ENCODE peak calls at places on chromosome 10, in four cellular contexts. One of them, this sample, is unnamed.

GRCh38 chr10:119669975-119670640 is 18.9 kb downstream of the BAG3 start:
- DNase-seq in testis: no peak
- DNase-seq in psoas muscle: peak
- DNase-seq in fibroblast of lung: no peak
- DNase-seq in this sample: no peak

GRCh38 chr10:132942101-132942739 is at the start of gene CFAP46:
- DNase-seq in psoas muscle: peak
- DNase-seq in fibroblast of lung: peak
- DNase-seq in testis: peak
- DNase-seq in this sample: no peak

GRCh38 chr10:131786756-131787605 is 113.8 kb upstream of the PPP2R2D start:
- DNase-seq in testis: peak
- DNase-seq in psoas muscle: no peak
- DNase-seq in fibroblast of lung: peak
- DNase-seq in this sample: no peak

GRCh38 chr10:22338260-22338894 is 6.9 kb upstream of the SPAG6 start:
- DNase-seq in psoas muscle: no peak
- DNase-seq in testis: no peak
- DNase-seq in fibroblast of lung: no peak
- DNase-seq in this sample: no peak

GRCh38 chr10:114100848-114101741 is 57.4 kb downstream of the ADRB1 start:
- DNase-seq in testis: peak
- DNase-seq in fibroblast of lung: peak
- DNase-seq in psoas muscle: peak
- DNase-seq in this sample: no peak

GRCh38 chr10:132100556-132101349 is 35.0 kb downstream of the JAKMIP3 start:
- DNase-seq in fibroblast of lung: no peak
- DNase-seq in psoas muscle: no peak
- DNase-seq in testis: peak
- DNase-seq in this sample: no peak

GRCh38 chr10:19209319-19209718 is 160.7 kb downstream of the MALRD1 start:
- DNase-seq in fibroblast of lung: no peak
- DNase-seq in testis: no peak
- DNase-seq in psoas muscle: no peak
- DNase-seq in this sample: no peak

GRCh38 chr10:133377025-133377817 is 1.8 kb upstream of the PAOX start:
- DNase-seq in fibroblast of lung: no peak
- DNase-seq in psoas muscle: no peak
- DNase-seq in testis: no peak
- DNase-seq in this sample: no peak

GRCh38 chr10:131852161-131852822 is 48.5 kb upstream of the PPP2R2D start:
- DNase-seq in psoas muscle: no peak
- DNase-seq in fibroblast of lung: no peak
- DNase-seq in testis: no peak
- DNase-seq in this sample: no peak

GRCh38 chr10:79001082-79001885 is 67.5 kb upstream of the ZMIZ1 start:
- DNase-seq in fibroblast of lung: peak
- DNase-seq in testis: no peak
- DNase-seq in psoas muscle: no peak
- DNase-seq in this sample: no peak

GRCh38 chr10:44650576-44651394 is 260.4 kb upstream of the TMEM72 start:
- DNase-seq in fibroblast of lung: peak
- DNase-seq in psoas muscle: no peak
- DNase-seq in testis: peak
- DNase-seq in this sample: no peak

GRCh38 chr10:77911535-77912123 is 14.9 kb downstream of the DLG5 start:
- DNase-seq in fibroblast of lung: peak
- DNase-seq in psoas muscle: no peak
- DNase-seq in testis: no peak
- DNase-seq in this sample: no peak

GRCh38 chr10:79979973-79980687 is 31.2 kb upstream of the SFTPD start:
- DNase-seq in psoas muscle: no peak
- DNase-seq in testis: no peak
- DNase-seq in fibroblast of lung: no peak
- DNase-seq in this sample: no peak

GRCh38 chr10:51108404-51108803 is 34.1 kb downstream of the PRKG1 start:
- DNase-seq in fibroblast of lung: no peak
- DNase-seq in testis: no peak
- DNase-seq in psoas muscle: no peak
- DNase-seq in this sample: no peak

GRCh38 chr10:113436836-113437235 is 116.0 kb upstream of the HABP2 start:
- DNase-seq in psoas muscle: no peak
- DNase-seq in testis: no peak
- DNase-seq in fibroblast of lung: no peak
- DNase-seq in this sample: no peak

GRCh38 chr10:122499491-122499941 is 38.2 kb downstream of the HTRA1 start:
- DNase-seq in testis: no peak
- DNase-seq in fibroblast of lung: peak
- DNase-seq in psoas muscle: peak
- DNase-seq in this sample: no peak

DNA sequence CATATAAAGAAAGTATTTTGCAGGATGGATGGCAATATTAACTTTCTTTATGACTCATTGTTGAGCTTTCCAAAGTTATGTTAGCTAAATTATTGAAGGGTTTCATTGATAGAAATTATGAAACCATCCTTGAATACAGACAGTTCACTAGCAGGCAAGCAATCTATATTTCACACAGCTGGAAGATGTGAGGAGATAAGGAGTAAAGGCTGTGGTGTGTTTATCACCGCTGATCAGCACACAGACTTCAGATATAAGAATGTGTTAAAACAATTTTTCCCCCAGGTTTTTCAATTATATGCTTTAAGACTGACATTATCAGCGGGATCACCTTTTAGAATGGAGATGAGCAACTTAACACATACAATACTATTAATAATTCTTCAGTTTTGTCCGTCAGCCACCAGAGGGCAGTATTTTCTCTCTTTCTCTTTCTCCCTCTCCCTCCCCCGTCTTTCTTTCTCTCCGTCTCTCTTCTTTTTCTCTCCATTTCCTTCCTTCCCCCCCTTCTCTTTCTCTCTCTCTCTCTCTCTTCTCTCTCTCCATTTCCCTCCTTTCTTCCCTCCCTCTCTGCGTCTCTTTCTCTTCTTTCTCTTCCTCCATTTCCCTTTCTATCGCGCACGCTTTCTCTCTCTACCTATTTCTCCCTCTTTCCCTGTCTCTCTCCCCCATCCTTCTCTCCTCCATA is 62.9 kb upstream of the FAM171A1 start:
- DNase-seq in testis: peak
- DNase-seq in psoas muscle: no peak
- DNase-seq in fibroblast of lung: peak
- DNase-seq in this sample: no peak
- H3K4me3 ChIP-seq in testis: peak
- H3K4me3 ChIP-seq in psoas muscle: peak
- H3K4me3 ChIP-seq in fibroblast of lung: peak
- H3K4me3 ChIP-seq in this sample: peak

GRCh38 chr10:88253-88652 is 39.2 kb upstream of the TUBB8 start:
- DNase-seq in psoas muscle: no peak
- DNase-seq in testis: no peak
- DNase-seq in fibroblast of lung: no peak
- DNase-seq in this sample: no peak
- H3K4me3 ChIP-seq in psoas muscle: no peak
- H3K4me3 ChIP-seq in testis: no peak
- H3K4me3 ChIP-seq in fibroblast of lung: no peak
- H3K4me3 ChIP-seq in this sample: no peak

GRCh38 chr10:101216631-101217425 is 12.4 kb downstream of the LBX1 start:
- DNase-seq in psoas muscle: no peak
- DNase-seq in fibroblast of lung: no peak
- DNase-seq in testis: no peak
- DNase-seq in this sample: no peak

GRCh38 chr10:101218423-101219136 is 10.7 kb downstream of the LBX1 start:
- DNase-seq in testis: no peak
- DNase-seq in fibroblast of lung: no peak
- DNase-seq in psoas muscle: no peak
- DNase-seq in this sample: no peak

GRCh38 chr10:101216207-101216607 is 13.1 kb downstream of the LBX1 start:
- DNase-seq in testis: no peak
- DNase-seq in psoas muscle: no peak
- DNase-seq in fibroblast of lung: no peak
- DNase-seq in this sample: no peak

GRCh38 chr10:101219137-101219945 is 9.9 kb downstream of the LBX1 start:
- DNase-seq in fibroblast of lung: no peak
- DNase-seq in psoas muscle: no peak
- DNase-seq in testis: no peak
- DNase-seq in this sample: no peak

GRCh38 chr10:101217450-101218281 is 11.6 kb downstream of the LBX1 start:
- DNase-seq in testis: peak
- DNase-seq in psoas muscle: no peak
- DNase-seq in fibroblast of lung: peak
- DNase-seq in this sample: no peak
- H3K4me3 ChIP-seq in testis: peak
- H3K4me3 ChIP-seq in psoas muscle: no peak
- H3K4me3 ChIP-seq in fibroblast of lung: no peak
- H3K4me3 ChIP-seq in this sample: no peak

DNA sequence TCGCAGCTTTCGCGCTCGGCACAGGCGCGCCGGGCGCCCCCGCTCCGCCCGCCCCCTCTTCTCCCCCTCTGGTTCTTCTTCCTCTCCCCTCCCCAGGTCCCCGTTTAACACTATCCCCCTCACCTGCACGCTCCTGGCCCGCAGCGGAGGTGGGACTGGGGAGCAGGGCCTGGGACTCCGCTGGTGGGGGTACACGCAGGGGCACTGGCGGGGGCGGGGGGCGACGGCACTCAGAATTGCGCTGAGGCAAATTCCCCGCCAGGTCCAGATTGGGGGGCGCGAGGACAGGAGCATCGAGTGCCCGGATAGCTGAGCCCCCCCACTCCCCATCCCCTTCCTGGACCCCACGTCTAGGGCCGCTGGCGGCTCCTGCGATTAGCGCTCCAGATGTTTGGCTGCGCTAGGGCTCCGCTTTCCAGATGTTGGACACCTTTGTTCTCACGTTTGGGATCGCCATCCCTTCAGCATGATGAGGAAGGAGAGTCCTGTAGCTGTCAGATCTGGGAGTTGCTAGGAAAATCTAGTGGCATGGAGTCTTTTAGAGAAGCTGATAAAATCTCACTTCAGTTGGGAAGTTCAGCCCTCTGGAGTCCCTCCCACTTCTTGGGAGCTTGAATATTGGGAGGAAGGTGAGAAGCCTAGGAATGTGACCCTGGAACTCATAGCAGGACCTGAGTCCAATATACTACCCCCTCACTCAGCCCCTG is 31.4 kb upstream of the PAX2 start:
- DNase-seq in fibroblast of lung: no peak
- DNase-seq in testis: no peak
- DNase-seq in psoas muscle: no peak
- DNase-seq in this sample: no peak
- H3K4me3 ChIP-seq in fibroblast of lung: no peak
- H3K4me3 ChIP-seq in testis: peak
- H3K4me3 ChIP-seq in psoas muscle: peak
- H3K4me3 ChIP-seq in this sample: no peak

GRCh38 chr10:21260060-21260792 is 265.3 kb downstream of the SKIDA1 start:
- DNase-seq in fibroblast of lung: peak
- DNase-seq in psoas muscle: peak
- DNase-seq in testis: peak
- DNase-seq in this sample: no peak
- H3K4me3 ChIP-seq in fibroblast of lung: no peak
- H3K4me3 ChIP-seq in psoas muscle: no peak
- H3K4me3 ChIP-seq in testis: no peak
- H3K4me3 ChIP-seq in this sample: no peak

DNA sequence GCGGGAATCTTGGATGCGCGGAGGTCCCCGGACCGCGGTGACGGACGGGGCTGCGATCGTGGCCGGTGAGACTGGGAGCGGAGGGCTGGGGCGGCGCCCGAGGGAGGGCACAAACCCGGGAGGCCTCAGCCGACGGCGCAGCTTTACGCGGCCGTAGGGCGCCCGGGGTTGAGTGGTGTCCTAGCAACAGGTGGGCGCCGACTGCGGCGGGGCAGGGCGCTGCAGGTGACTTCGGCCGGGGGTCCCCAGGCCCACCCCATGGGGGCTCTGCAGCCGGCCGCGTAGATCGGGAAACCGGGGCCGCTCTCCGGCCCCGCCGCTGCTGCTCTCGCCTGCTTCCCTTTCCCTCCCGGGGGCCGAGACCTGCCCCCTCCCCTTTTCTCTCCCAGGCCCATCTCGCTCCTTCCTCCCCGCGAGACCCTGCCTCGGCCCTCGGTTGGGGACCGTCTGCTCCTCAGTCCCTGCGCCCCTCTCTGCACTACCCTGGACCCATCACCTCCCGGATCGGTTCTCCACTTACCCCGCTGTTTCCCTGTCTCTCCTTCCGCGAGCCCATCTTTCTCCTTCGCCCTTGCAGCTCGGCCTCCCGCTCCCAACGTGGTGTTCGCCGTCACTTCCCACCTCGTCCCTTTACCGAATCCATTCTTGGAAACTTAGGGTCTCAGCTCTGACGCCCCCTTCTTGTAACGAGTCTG is 18.4 kb upstream of the ACBD5 start:
- DNase-seq in testis: no peak
- DNase-seq in psoas muscle: no peak
- DNase-seq in fibroblast of lung: no peak
- DNase-seq in this sample: no peak
- H3K4me3 ChIP-seq in testis: peak
- H3K4me3 ChIP-seq in psoas muscle: peak
- H3K4me3 ChIP-seq in fibroblast of lung: peak
- H3K4me3 ChIP-seq in this sample: peak

GRCh38 chr10:70603439-70603778 is 868 bp upstream of the PRF1 start:
- DNase-seq in fibroblast of lung: no peak
- DNase-seq in testis: no peak
- DNase-seq in psoas muscle: no peak
- DNase-seq in this sample: no peak

GRCh38 chr10:70601775-70602174 is 766 bp downstream of the PRF1 start:
- DNase-seq in psoas muscle: no peak
- DNase-seq in fibroblast of lung: no peak
- DNase-seq in testis: no peak
- DNase-seq in this sample: no peak

GRCh38 chr10:70600512-70601395 is 1.8 kb downstream of the PRF1 start:
- DNase-seq in testis: no peak
- DNase-seq in psoas muscle: no peak
- DNase-seq in fibroblast of lung: no peak
- DNase-seq in this sample: no peak

GRCh38 chr10:70604106-70604505 is 1.6 kb upstream of the PRF1 start:
- DNase-seq in testis: no peak
- DNase-seq in psoas muscle: no peak
- DNase-seq in fibroblast of lung: no peak
- DNase-seq in this sample: no peak

DNA sequence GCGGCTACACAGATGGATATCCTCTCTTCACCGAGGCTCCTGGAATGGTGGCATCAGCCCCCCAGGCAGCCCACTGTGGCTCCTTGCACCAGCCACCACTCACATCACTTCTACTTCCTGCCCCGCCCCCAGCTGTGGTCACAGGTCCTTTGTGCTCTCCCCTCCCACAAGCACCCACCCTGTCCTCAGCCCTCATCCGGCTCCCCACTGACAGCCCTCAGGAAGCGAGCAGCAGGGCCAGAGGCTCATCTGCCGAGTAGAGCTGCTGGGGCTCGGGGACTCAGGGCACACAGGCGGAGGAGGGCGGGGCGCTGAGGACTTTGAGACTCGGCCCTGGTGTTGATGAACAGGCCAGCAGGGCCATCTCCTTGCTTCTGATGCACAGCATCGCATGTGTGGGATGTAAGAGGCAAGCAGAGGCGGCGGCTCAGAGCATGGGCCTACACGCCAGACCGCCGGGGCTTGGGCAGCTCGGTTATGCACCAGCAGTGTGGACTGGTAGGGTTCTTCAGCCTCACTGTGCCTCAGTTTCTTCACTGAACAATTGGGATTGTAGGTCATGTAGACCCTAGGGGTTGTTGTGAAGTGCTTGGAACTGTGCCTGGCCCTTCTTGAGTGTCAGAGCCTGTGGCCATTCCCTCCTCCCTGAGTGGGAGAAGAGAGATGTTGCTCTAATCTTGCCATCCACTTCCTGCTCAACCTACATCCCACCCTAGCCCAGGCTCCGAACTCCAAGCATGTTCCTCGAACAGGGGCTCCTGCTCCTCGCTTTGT is at the start of gene PRF1:
- DNase-seq in fibroblast of lung: no peak
- DNase-seq in testis: no peak
- DNase-seq in psoas muscle: no peak
- DNase-seq in this sample: no peak
- H3K4me3 ChIP-seq in fibroblast of lung: no peak
- H3K4me3 ChIP-seq in testis: no peak
- H3K4me3 ChIP-seq in psoas muscle: no peak
- H3K4me3 ChIP-seq in this sample: no peak

This sample was measured in skeletal muscle cell.